ENCODE peak calls at places on chromosomes 4 and X, in ten cellular contexts. K, T, O, V, H, D, X, C, P and N are unnamed samples.

GRCh38 chr4:75513529-75514130 is 573 bp downstream of the RCHY1 start:
- DNase-seq in K (no peak), T (no peak), O (no peak), V (no peak), H (peak; percentile 15), D (no peak), X (peak; percentile 14), C (no peak), P (no peak), N (peak; percentile 18)

GRCh38 chrX:3244203-3244743 is 102.2 kb downstream of the MXRA5 start:
- DNase-seq in K (no peak), T (no peak), O (peak; percentile 84), V (no peak), H (no peak), D (peak; percentile 68), X (peak; percentile 85), C (no peak), P (no peak), N (peak; percentile 89)

GRCh38 chr4:173046818-173047217 is 121.8 kb upstream of the GALNT7 start:
- DNase-seq in K (no peak), T (no peak), O (no peak), V (no peak), H (no peak), D (no peak), X (no peak), C (no peak), P (no peak), N (no peak)

GRCh38 chr4:51909236-51909703 is 66.3 kb downstream of the DCUN1D4 start:
- DNase-seq in K (no peak), T (no peak), O (no peak), V (no peak), H (no peak), D (no peak), X (no peak), C (no peak), P (no peak), N (no peak)

GRCh38 chr4:22587253-22587652 is 71.4 kb upstream of the ADGRA3 start:
- DNase-seq in K (no peak), T (no peak), O (no peak), V (no peak), H (no peak), D (no peak), X (no peak), C (no peak), P (no peak), N (no peak)

GRCh38 chr4:38001927-38002326 is 41.7 kb downstream of the PTTG2 start:
- DNase-seq in K (no peak), T (no peak), O (no peak), V (no peak), H (no peak), D (no peak), X (no peak), C (no peak), P (no peak), N (no peak)

GRCh38 chr4:26105815-26106699 is 192.0 kb downstream of the SMIM20 start:
- DNase-seq in K (no peak), T (no peak), O (peak; percentile 42), V (no peak), H (no peak), D (peak; percentile 64), X (peak; percentile 54), C (no peak), P (no peak), N (peak; percentile 62)

GRCh38 chr4:53592686-53593641 is 1.7 kb upstream of the LNX1 start:
- DNase-seq in K (no peak), T (no peak), O (no peak), V (peak; percentile 68), H (no peak), D (no peak), X (peak; percentile 63), C (peak; percentile 57), P (no peak), N (peak; percentile 35)

GRCh38 chrX:78104447-78105176 is 564 bp downstream of the PGK1 start:
- DNase-seq in K (peak; percentile 38), T (peak; percentile 17), O (peak; percentile 64), V (peak; percentile 69), H (peak; percentile 56), D (no peak), X (peak; percentile 60), C (peak; percentile 14), P (peak; percentile 18), N (peak; percentile 41)

GRCh38 chrX:65745992-65746391 is 78.5 kb downstream of the MSN start:
- DNase-seq in K (no peak), T (no peak), O (no peak), V (no peak), H (no peak), D (no peak), X (peak; percentile 22), C (no peak), P (no peak), N (no peak)

GRCh38 chrX:131277543-131278115 is 11.5 kb downstream of the IGSF1 start:
- DNase-seq in K (no peak), T (no peak), O (no peak), V (no peak), H (no peak), D (no peak), X (no peak), C (no peak), P (no peak), N (no peak)

GRCh38 chr4:138487217-138487616 is 245.1 kb upstream of the SLC7A11 start:
- DNase-seq in K (no peak), T (no peak), O (no peak), V (no peak), H (no peak), D (no peak), X (no peak), C (no peak), P (no peak), N (no peak)
- TF ChIP-seq CTCF in K (no peak), T (no peak), O (no peak), V (no peak), H (no peak), D (no peak), X (no peak), C (no peak), P (no peak), N (no peak)

GRCh38 chr4:7655267-7655548 is 220.5 kb upstream of the PSAPL1 start:
- DNase-seq in K (no peak), T (no peak), O (no peak), V (no peak), H (no peak), D (no peak), X (no peak), C (no peak), P (no peak), N (no peak)

GRCh38 chr4:7654550-7655266 is 220.0 kb upstream of the PSAPL1 start:
- DNase-seq in K (no peak), T (no peak), O (no peak), V (no peak), H (no peak), D (no peak), X (peak; percentile 12), C (no peak), P (no peak), N (no peak)

GRCh38 chr4:7653510-7654414 is 219.0 kb upstream of the PSAPL1 start:
- DNase-seq in K (no peak), T (no peak), O (no peak), V (no peak), H (no peak), D (no peak), X (peak; percentile 51), C (no peak), P (no peak), N (no peak)

GRCh38 chr4:7656244-7656800 is 221.6 kb upstream of the PSAPL1 start:
- DNase-seq in K (no peak), T (no peak), O (no peak), V (no peak), H (no peak), D (no peak), X (no peak), C (peak; percentile 5), P (no peak), N (no peak)

DNA sequence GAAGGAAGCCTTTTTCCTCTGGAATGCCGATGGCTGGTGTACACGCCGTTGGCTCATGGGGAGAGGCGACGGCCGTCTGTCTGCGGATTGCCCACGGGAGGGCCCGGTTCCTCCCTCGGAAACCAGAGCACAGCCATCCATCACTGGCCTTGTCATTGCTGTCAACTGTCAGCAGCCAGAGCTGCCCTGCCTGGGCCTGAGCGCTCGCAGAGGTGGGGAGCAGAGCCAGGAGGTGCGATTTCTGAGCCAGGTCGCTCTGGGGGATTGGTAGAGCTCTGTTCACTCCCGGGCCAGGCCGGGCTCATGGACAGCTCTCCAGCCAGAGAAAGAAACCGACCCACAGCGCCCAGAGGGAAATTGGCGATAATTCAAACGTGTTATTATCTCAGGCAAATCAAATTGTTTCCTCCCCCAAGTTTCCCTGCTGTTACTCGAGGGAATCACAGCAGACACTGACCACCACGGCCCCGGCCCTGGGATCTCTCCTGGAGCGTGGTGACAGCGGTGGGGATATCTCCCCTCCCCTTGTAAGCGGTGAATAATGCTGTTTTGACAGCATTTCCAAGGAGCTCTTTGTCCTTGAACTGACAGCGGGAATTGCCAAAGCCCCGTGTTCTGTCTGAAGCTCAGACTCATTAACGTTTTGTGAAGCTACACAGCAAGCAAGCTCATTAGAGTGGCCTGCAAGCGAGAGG is 221.0 kb upstream of the PSAPL1 start:
- DNase-seq in K (no peak), T (no peak), O (no peak), V (no peak), H (no peak), D (no peak), X (peak; percentile 31), C (peak; percentile 18), P (no peak), N (peak; percentile 57)
- TF ChIP-seq CTCF in K (no peak), T (no peak), O (no peak), V (no peak), H (no peak), D (no peak), X (no peak), C (no peak), P (no peak), N (no peak)

GRCh38 chr4:72857787-72858186 is 211.7 kb downstream of the COX18 start:
- DNase-seq in K (no peak), T (no peak), O (peak; percentile 25), V (no peak), H (no peak), D (no peak), X (peak; percentile 80), C (no peak), P (no peak), N (no peak)
- TF ChIP-seq CTCF in K (no peak), T (no peak), O (no peak), V (no peak), H (no peak), D (no peak), X (no peak), C (no peak), P (no peak), N (no peak)

DNA sequence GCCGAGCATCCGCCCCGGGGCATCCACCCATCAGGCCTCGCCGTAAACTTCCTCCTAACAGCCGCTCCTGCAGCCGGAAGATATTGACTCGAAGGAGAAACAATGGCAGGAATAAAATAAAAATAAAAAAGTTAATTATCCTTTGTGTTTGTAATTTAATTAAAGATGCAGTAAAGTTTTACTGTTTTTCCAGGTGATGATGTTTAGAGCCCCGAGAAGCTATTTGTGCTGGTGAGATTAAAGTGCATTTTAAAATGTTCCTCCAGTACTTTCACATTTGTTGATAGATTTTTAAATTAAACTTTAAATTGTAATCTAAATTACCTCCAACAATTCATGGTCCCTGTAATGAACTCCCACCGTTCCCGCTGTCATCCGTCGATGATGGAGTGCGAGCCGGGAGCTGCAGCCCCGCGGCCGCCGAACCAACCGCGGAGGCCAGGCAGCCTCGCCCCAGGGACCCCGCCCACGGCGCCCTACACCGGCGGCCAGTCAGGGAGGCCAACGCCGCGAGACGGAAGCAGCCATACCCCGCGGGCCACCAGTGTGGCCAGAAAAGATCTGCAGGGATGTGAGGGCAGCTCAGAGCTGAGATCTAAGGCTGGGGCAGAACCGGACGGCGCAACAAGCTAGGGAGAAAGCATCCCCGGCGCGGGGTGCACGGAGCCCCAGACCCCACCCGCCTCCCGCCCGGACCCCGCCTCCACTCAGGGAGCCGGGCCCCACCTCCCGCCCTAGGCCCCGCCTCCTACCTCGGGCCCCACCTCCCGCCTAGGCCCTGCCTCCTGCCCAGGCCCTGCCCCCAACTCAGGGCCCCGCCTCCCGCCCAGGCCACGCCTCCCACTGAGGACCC is 104.1 kb downstream of the FAM53A start:
- DNase-seq in K (peak; percentile 95), T (peak; percentile 83), O (no peak), V (no peak), H (peak; percentile 91), D (peak; percentile 25), X (peak; percentile 97), C (peak; percentile 84), P (peak; percentile 88), N (peak; percentile 83)
- TF ChIP-seq CTCF in K (no peak), T (no peak), O (no peak), V (no peak), H (no peak), D (no peak), X (no peak), C (no peak), P (no peak), N (no peak)